ENCODE peak calls at places on chromosomes 5 and 9, in eight cellular contexts. F is astrocyte of the spinal cord; C is CD8-positive, alpha-beta T cell; B is lower lobe of right lung; H is progenitor cell of endocrine pancreas; I is neural progenitor cell; T is GM23338; N is lower leg skin. A is an unnamed sample.

GRCh38 chr5:107948377-107948776 is 277.6 kb upstream of the EFNA5 start:
- DNase-seq in H (no peak), N (no peak), B (no peak), F (no peak), C (no peak), I (no peak), T (no peak), A (no peak)

GRCh38 chr5:139668064-139668880 is 20.1 kb downstream of the CXXC5 start:
- DNase-seq in N (no peak), H (no peak), F (no peak), T (peak), I (peak), B (no peak), C (peak), A (no peak)

GRCh38 chr9:89791754-89792153 is 186.9 kb downstream of the GADD45G start:
- DNase-seq in F (no peak), N (no peak), T (no peak), H (no peak), C (no peak), B (peak), I (no peak), A (no peak)

GRCh38 chr9:97852399-97853055 is 499 bp upstream of the FOXE1 start:
- DNase-seq in N (no peak), F (no peak), I (peak), T (peak), C (no peak), H (no peak), B (no peak), A (no peak)

GRCh38 chr5:59673438-59674058 is 220.0 kb downstream of the PDE4D start:
- DNase-seq in C (no peak), B (no peak), I (peak), N (no peak), F (peak), H (no peak), T (peak), A (no peak)

GRCh38 chr5:177300236-177300880 is 3.2 kb downstream of the RAB24 start:
- DNase-seq in N (peak), B (peak), T (peak), C (peak), I (no peak), H (no peak), F (peak), A (no peak)

GRCh38 chr9:83935276-83935890 is 14.2 kb upstream of the KIF27 start:
- DNase-seq in T (peak), C (no peak), H (no peak), B (no peak), N (no peak), I (peak), F (peak), A (no peak)

GRCh38 chr9:91047529-91047928 is 245.9 kb downstream of the SYK start:
- DNase-seq in C (no peak), N (no peak), F (no peak), I (no peak), H (no peak), B (no peak), T (no peak), A (no peak)

GRCh38 chr9:7169717-7170348 is 412.1 kb downstream of the KDM4C start:
- DNase-seq in H (no peak), B (no peak), N (no peak), C (no peak), T (no peak), I (no peak), F (peak), A (no peak)

GRCh38 chr5:43008369-43009158 is 31.6 kb downstream of the ANXA2R start:
- DNase-seq in F (peak), I (peak), N (peak), B (peak), C (peak), T (peak), H (peak), A (no peak)
- TF ChIP-seq CTCF in F (no peak), I (peak), N (no peak), B (peak), C (no peak), T (peak), H (no peak), A (peak)

GRCh38 chr5:160685219-160685618 is 166.8 kb downstream of the ATP10B start:
- DNase-seq in H (no peak), B (no peak), I (no peak), F (no peak), N (no peak), T (peak), C (no peak), A (no peak)

DNA sequence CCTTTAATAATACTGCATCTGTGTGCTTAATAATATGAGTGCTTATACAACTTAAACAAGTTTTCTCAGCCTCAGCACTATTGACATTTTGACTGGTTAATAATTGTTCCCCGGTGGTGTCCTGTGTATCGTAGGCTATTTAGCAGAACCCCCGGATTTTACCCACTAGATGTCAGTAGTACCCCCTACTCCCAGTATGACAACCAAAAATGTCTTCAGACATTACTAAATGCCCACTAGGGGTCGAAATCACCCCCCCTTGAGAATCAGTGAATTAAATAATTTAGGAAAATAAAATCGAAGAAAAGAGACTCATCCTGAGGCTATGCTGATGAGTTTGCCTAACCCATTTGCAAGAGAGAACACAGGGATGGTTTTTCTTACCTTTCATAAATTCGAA is 166.3 kb downstream of the ATP10B start:
- DNase-seq in T (peak), C (no peak), H (no peak), N (no peak), B (no peak), F (no peak), I (peak), A (no peak)
- TF ChIP-seq CTCF in T (peak), C (no peak), H (peak), N (no peak), B (peak), F (no peak), I (peak), A (peak)

DNA sequence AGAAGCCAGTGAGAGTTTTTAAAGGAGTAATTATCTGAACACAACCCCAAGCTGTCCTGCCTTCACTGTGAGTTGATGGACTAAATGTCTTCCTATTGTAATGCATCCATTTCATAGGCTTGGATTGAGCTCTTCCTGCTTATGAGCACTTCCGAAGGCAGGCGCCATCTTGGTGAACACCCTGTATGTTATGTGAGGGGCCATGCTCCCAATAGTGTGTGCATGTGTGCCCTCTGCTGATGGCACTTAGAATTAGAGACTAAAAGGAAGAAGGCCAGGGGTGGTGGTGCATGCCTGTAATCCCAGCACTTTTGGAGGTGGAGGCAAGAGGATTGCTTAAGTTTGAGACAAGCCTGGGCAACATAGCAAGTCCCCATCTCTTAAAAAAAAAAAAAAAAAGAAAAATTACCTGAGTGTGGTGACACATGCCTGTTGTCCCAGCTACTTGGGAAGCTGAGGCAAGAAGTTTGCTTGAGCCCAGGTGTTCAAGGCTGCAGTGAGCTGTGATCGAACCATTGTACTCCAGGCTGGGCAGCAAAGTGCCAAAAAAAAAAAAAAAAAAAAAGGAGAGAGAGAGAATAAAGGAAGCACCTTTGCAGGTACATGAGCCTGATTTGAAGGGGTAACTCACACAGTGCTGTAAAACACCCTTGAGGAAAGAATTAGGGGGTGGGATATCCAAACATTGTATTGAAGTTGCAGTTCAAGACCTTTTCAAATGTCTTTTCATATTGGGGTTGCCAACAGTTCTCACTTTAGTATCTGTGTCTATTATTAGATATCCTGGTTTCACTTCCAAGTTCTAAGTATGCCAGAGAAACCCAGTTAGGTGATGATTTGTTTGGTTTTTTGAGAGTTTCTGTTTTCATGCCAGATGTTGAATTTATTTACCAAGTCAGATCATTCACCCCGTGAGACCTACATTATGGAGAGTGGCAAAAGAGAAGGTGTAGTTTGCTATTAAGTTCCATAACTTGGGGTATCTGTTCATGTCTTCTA is 64.8 kb downstream of the C9orf152 start:
- DNase-seq in N (no peak), C (no peak), T (peak), H (no peak), B (no peak), I (peak), F (no peak), A (no peak)
- TF ChIP-seq CTCF in N (no peak), C (no peak), T (peak), H (peak), B (peak), I (peak), F (no peak), A (peak)

GRCh38 chr5:121870489-121870888 is 18.8 kb downstream of the FTMT start:
- DNase-seq in I (peak), N (no peak), B (no peak), H (no peak), F (peak), C (no peak), T (peak), A (no peak)
- TF ChIP-seq CTCF in I (peak), N (no peak), B (no peak), H (peak), F (peak), C (no peak), T (peak), A (peak)

GRCh38 chr5:83245037-83245436 is 167.7 kb downstream of the XRCC4 start:
- DNase-seq in B (no peak), T (no peak), H (no peak), I (no peak), C (no peak), F (no peak), N (no peak), A (no peak)
- TF ChIP-seq CTCF in B (no peak), T (no peak), H (no peak), I (no peak), C (no peak), F (no peak), N (no peak), A (no peak)

DNA sequence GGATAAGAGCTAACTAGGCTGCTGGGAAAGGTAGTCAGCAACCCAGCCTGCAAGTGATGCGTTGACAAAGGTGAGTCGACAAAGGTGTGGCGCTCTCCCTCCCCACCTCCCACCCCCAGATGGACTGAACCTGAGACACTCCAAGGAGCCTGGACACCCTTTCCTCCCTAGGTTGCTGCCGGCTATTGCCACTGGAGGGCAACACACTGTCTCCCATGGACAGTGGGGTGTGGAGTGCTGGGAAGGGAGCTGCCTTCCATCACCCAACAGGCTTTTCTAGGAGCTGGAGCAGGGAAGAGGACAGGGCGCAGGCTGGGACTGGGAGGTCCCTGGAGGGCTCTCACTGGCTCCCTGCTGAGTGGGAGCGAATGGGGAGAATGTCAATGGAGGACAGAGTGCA is 75.4 kb upstream of the ARAP3 start:
- DNase-seq in C (no peak), H (no peak), T (peak), B (no peak), N (no peak), F (no peak), I (peak), A (no peak)
- TF ChIP-seq CTCF in C (no peak), H (peak), T (peak), B (no peak), N (no peak), F (peak), I (peak), A (no peak)

DNA sequence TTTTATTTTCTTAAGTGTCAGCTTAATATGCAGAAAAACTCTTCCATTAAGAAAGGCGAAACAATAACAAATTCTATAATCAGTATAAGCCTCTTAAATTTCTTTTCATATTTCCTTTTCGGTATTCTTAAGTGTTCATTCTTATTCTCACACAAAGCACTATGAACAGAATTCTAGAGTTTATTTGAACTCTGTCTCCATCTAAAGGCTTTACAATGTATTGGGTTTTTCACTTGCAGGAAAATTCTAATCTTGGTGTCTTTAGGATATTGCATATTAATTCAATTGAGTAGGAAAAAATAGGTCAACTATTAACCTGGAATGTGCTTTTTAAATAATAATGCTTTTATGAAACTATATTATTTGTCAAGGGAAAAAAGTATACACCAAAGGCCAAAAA is 166.6 kb downstream of the SLF1 start:
- DNase-seq in C (no peak), F (no peak), N (no peak), B (no peak), T (no peak), I (no peak), H (no peak), A (no peak)
- TF ChIP-seq CTCF in C (no peak), F (peak), N (no peak), B (no peak), T (no peak), I (peak), H (peak), A (peak)